ENCODE peak calls at places on chromosomes 4 and X, in five cellular contexts. S is K562, Y is HCT116, L is HepG2, K is H1. M is an unnamed sample.

GRCh38 chr4:3643518-3644433 is 111.6 kb upstream of the LRPAP1 start:
- DNase-seq in L (no peak), S (no peak), Y (no peak), K (no peak), M (no peak)

GRCh38 chr4:38563703-38564490 is 100.1 kb upstream of the KLF3 start:
- DNase-seq in L (no peak), K (no peak), Y (no peak), S (no peak), M (no peak)

GRCh38 chr4:8540072-8540471 is 40.1 kb upstream of the GPR78 start:
- DNase-seq in Y (no peak), K (no peak), S (no peak), L (no peak), M (no peak)

GRCh38 chr4:130632731-130633604 is 1537.0 kb downstream of the C4orf33 start:
- DNase-seq in S (no peak), L (peak), K (no peak), Y (no peak), M (no peak)

GRCh38 chrX:21778236-21778635 is 20.3 kb upstream of the SMPX start:
- DNase-seq in Y (no peak), S (no peak), K (no peak), L (no peak), M (no peak)

GRCh38 chr4:112648263-112649054 is 11.5 kb downstream of the LARP7 start:
- DNase-seq in L (no peak), S (no peak), Y (no peak), K (no peak), M (no peak)

GRCh38 chr4:24705016-24705753 is 90.2 kb upstream of the SOD3 start:
- DNase-seq in S (no peak), Y (no peak), K (no peak), L (no peak), M (no peak)

GRCh38 chrX:12767856-12768255 is 23.4 kb upstream of the PRPS2 start:
- DNase-seq in S (no peak), K (no peak), L (no peak), Y (no peak), M (no peak)

GRCh38 chr4:156829194-156829593 is 142.4 kb downstream of the PDGFC start:
- DNase-seq in Y (no peak), L (no peak), K (no peak), S (no peak), M (no peak)

GRCh38 chr4:186019264-186019663 is 49.7 kb upstream of the TLR3 start:
- DNase-seq in Y (no peak), K (no peak), S (no peak), L (no peak), M (no peak)

GRCh38 chr4:77821775-77822174 is 2.6 kb upstream of the CNOT6L start:
- DNase-seq in Y (no peak), K (no peak), L (no peak), S (no peak), M (no peak)

GRCh38 chrX:97074400-97074799 is 190.7 kb downstream of the RPA4 start:
- DNase-seq in S (no peak), L (no peak), Y (no peak), K (no peak), M (no peak)

GRCh38 chrX:45716747-45717146 is 516.1 kb upstream of the DIPK2B start:
- DNase-seq in K (no peak), S (no peak), Y (no peak), L (no peak), M (no peak)

GRCh38 chr4:123661080-123661737 is 264.6 kb downstream of the SPRY1 start:
- DNase-seq in S (peak), Y (peak), K (no peak), L (no peak), M (no peak)

GRCh38 chr4:176193126-176193525 is 2.3 kb downstream of the SPATA4 start:
- DNase-seq in L (no peak), K (no peak), S (no peak), Y (no peak), M (no peak)

GRCh38 chr4:57614533-57614932 is 504.3 kb upstream of the IGFBP7 start:
- DNase-seq in S (no peak), L (no peak), Y (no peak), K (no peak), M (no peak)

GRCh38 chrX:15315509-15315908 is at the start of gene ASB11:
- DNase-seq in S (no peak), K (no peak), L (no peak), Y (no peak), M (no peak)

GRCh38 chr4:56220261-56220660 is 167.0 kb downstream of the AASDH start:
- DNase-seq in K (no peak), S (no peak), Y (no peak), L (no peak), M (no peak)

GRCh38 chrX:31132803-31133202 is 61.0 kb upstream of the FTHL17 start:
- DNase-seq in Y (no peak), L (no peak), K (no peak), S (no peak), M (no peak)

GRCh38 chr4:140926672-140927071 is 170.5 kb upstream of the TBC1D9 start:
- DNase-seq in Y (no peak), S (no peak), L (no peak), K (no peak), M (no peak)

GRCh38 chrX:24946369-24946768 is 69.4 kb downstream of the ARX start:
- DNase-seq in K (no peak), S (no peak), Y (no peak), L (no peak), M (no peak)

GRCh38 chr4:6333301-6334202 is 63.9 kb downstream of the WFS1 start:
- DNase-seq in K (peak), Y (no peak), L (no peak), S (peak), M (no peak)

GRCh38 chr4:6331018-6331417 is 61.4 kb downstream of the WFS1 start:
- DNase-seq in K (peak), Y (no peak), L (peak), S (peak), M (peak)

GRCh38 chr4:6332669-6333050 is 63.0 kb downstream of the WFS1 start:
- DNase-seq in Y (no peak), K (no peak), S (no peak), L (no peak), M (no peak)

GRCh38 chr4:6331468-6331867 is 61.8 kb downstream of the WFS1 start:
- DNase-seq in K (no peak), Y (no peak), S (no peak), L (no peak), M (no peak)

GRCh38 chr4:6332042-6332668 is 62.5 kb downstream of the WFS1 start:
- DNase-seq in K (peak), Y (no peak), S (peak), L (no peak), M (peak)
- TF ChIP-seq JUND in K (no peak), Y (no peak), S (no peak), L (no peak), M (no peak)

DNA sequence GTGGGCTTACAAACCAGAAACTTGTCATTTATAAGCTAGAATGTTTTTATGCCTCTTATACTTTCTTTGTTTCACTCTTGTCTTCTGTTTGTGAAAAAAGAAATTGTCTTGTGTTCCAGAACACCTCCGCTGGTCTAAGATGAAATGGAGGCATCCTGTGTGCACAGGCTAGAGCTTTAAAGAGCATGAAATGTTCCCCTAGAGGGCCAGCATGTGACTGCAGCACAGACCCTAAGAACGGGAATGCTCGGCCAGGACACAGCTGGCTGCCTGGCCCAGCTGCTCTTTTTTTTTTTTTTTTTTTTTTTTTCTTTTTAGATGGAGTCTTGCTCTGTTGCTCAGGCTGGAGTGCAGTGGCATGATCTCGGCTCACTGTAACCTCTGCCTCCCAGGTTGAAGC is 33.6 kb downstream of the SETD7 start:
- DNase-seq in S (no peak), L (peak), Y (no peak), K (no peak), M (no peak)
- TF ChIP-seq JUND in S (no peak), L (no peak), Y (no peak), K (no peak), M (no peak)

GRCh38 chr4:80767944-80768343 is 262.6 kb upstream of the BMP3 start:
- DNase-seq in L (no peak), Y (no peak), S (no peak), K (no peak), M (peak)
- TF ChIP-seq JUND in L (no peak), Y (no peak), S (no peak), K (no peak), M (no peak)

GRCh38 chr4:18343581-18343980 is 322.0 kb upstream of the LCORL start:
- DNase-seq in K (no peak), L (no peak), Y (no peak), S (no peak), M (no peak)

DNA sequence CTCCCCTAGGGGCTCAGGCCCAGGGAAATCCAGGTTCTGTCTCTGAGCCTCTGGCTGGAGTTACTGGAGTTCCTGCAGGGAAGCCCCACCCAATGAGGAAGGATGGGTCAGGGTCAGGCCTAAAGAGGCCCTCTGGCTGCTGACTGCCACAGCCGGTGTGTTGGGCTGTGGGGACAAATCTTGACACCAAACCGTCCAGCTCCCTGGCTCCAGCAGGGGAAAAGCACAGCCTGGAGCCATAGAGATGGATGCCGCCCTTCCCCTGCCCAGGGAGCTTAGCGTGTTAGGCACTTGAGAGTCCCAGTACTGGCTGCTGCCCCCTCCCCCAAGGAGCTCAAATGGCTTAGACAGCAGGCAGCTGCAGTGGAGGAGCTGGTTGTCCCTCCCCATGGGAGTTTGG is 321.3 kb upstream of the LCORL start:
- DNase-seq in L (no peak), Y (no peak), S (no peak), K (no peak), M (no peak)
- TF ChIP-seq JUND in L (no peak), Y (no peak), S (no peak), K (no peak), M (no peak)

DNA sequence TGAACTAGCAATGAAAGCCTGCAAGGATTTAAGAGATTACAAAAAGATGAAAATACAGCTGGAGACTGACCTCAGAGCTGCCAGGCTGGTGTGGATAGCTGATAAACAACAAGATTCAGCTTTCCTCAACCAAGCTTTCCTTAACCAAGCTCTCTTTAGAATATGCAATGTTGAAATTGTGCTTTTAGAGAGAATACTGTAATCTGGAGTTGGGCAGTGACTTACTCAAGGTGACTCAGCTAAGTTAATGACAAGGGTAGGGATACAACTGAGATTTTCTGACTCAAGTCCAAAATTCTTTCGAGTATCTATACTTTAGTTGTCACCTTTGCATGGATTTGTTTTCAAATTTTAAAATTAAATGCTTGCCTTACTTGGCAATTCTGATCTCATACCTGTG is 98.0 kb downstream of the AMMECR1 start:
- DNase-seq in S (no peak), Y (no peak), L (no peak), K (no peak), M (no peak)
- TF ChIP-seq JUND in S (peak), Y (no peak), L (no peak), K (no peak), M (no peak)

GRCh38 chrX:58025979-58026378 is 115.7 kb upstream of the ZXDA start:
- DNase-seq in S (peak), L (peak), Y (peak), K (peak), M (peak)
- TF ChIP-seq JUND in S (no peak), L (no peak), Y (no peak), K (no peak), M (no peak)

GRCh38 chrX:129779747-129780146 is at the start of gene SASH3:
- DNase-seq in S (no peak), K (no peak), L (no peak), Y (no peak), M (no peak)
- TF ChIP-seq JUND in S (no peak), K (no peak), L (no peak), Y (no peak), M (no peak)

M was measured in T47D.